ENCODE peak calls at places on chromosomes 5 and 9, in five cellular contexts. One of them, this sample, is unnamed.

GRCh38 chr9:96116275-96117051 is 185.5 kb downstream of the HSD17B3 start:
- DNase-seq in H1: no peak
- DNase-seq in H9: no peak
- DNase-seq in mesenchymal stem cell: no peak
- DNase-seq in neuronal stem cell: no peak
- DNase-seq in this sample: no peak

GRCh38 chr5:119268387-119269060 is 87.3 kb upstream of the TNFAIP8 start:
- DNase-seq in neuronal stem cell: peak
- DNase-seq in mesenchymal stem cell: peak
- DNase-seq in H1: peak
- DNase-seq in H9: peak
- DNase-seq in this sample: peak

GRCh38 chr5:180394031-180394636 is 41.0 kb upstream of the GFPT2 start:
- DNase-seq in H1: no peak
- DNase-seq in mesenchymal stem cell: no peak
- DNase-seq in H9: peak
- DNase-seq in neuronal stem cell: no peak
- DNase-seq in this sample: no peak

GRCh38 chr5:131109540-131110255 is 55.4 kb downstream of the HINT1 start:
- DNase-seq in neuronal stem cell: peak
- DNase-seq in H9: no peak
- DNase-seq in mesenchymal stem cell: peak
- DNase-seq in H1: no peak
- DNase-seq in this sample: peak

GRCh38 chr5:36491860-36492259 is 114.5 kb upstream of the SLC1A3 start:
- DNase-seq in H1: no peak
- DNase-seq in mesenchymal stem cell: no peak
- DNase-seq in neuronal stem cell: no peak
- DNase-seq in H9: no peak
- DNase-seq in this sample: no peak

GRCh38 chr5:102796014-102796413 is 40.9 kb downstream of the PAM start:
- DNase-seq in mesenchymal stem cell: no peak
- DNase-seq in H1: no peak
- DNase-seq in neuronal stem cell: no peak
- DNase-seq in H9: no peak
- DNase-seq in this sample: no peak

GRCh38 chr5:161544350-161544765 is 2.2 kb downstream of the GABRB2 start:
- DNase-seq in neuronal stem cell: peak
- DNase-seq in H1: peak
- DNase-seq in H9: peak
- DNase-seq in mesenchymal stem cell: peak
- DNase-seq in this sample: peak

GRCh38 chr9:134061688-134062371 is 6.0 kb downstream of the BRD3 start:
- DNase-seq in neuronal stem cell: no peak
- DNase-seq in mesenchymal stem cell: no peak
- DNase-seq in H1: peak
- DNase-seq in H9: peak
- DNase-seq in this sample: no peak

GRCh38 chr9:92735907-92736600 is 28.6 kb downstream of the BICD2 start:
- DNase-seq in mesenchymal stem cell: no peak
- DNase-seq in H1: no peak
- DNase-seq in neuronal stem cell: no peak
- DNase-seq in H9: no peak
- DNase-seq in this sample: no peak

GRCh38 chr9:91802391-91802790 is 147.6 kb downstream of the ROR2 start:
- DNase-seq in mesenchymal stem cell: no peak
- DNase-seq in H9: no peak
- DNase-seq in H1: no peak
- DNase-seq in neuronal stem cell: no peak
- DNase-seq in this sample: peak

GRCh38 chr5:141604318-141604717 is 14.5 kb downstream of the DIAPH1 start:
- DNase-seq in H9: peak
- DNase-seq in mesenchymal stem cell: peak
- DNase-seq in H1: no peak
- DNase-seq in neuronal stem cell: no peak
- DNase-seq in this sample: peak

GRCh38 chr9:101512116-101512515 is 21.5 kb upstream of the RNF20 start:
- DNase-seq in H9: no peak
- DNase-seq in H1: no peak
- DNase-seq in neuronal stem cell: no peak
- DNase-seq in mesenchymal stem cell: no peak
- DNase-seq in this sample: no peak

GRCh38 chr9:136093331-136093986 is 1.6 kb downstream of the NACC2 start:
- DNase-seq in H9: no peak
- DNase-seq in H1: no peak
- DNase-seq in mesenchymal stem cell: peak
- DNase-seq in neuronal stem cell: no peak
- DNase-seq in this sample: no peak
- H4K8ac ChIP-seq in H9: no peak
- H4K8ac ChIP-seq in H1: no peak
- H4K8ac ChIP-seq in mesenchymal stem cell: no peak
- H4K8ac ChIP-seq in neuronal stem cell: no peak
- H4K8ac ChIP-seq in this sample: peak

DNA sequence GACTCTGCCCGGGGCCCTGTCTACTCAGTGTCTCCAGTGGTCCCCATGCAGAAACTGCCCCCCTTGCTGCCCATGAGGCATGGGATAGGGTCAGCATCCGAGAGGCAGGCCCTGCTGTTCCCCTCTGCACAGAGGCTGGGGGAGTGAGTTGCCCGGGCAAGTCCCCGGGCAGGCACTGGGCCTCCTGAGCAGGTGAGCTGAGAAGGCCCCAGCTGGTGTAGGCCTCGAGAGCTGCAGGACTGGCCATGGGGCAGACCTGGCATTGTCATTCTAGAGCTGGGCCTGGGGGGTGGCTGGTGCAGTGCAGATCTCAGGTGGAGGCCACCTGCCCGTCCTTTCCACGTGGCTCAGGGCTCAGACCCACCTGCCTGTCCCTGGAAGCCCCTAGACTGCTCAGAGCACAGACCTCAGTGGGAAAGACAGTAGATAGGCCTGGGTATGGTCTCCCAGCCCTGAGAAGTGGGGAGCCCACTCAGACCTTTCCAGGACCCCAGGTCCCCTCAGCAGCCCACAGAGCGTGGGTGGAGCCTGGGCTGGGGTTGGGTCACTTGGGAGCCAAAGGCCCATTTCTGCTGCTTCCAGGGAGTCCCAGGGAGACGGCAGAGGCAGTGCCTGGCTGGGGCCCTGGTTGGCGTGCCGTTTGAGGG is 4.7 kb upstream of the NOTCH1 start:
- DNase-seq in neuronal stem cell: no peak
- DNase-seq in H9: peak
- DNase-seq in mesenchymal stem cell: no peak
- DNase-seq in H1: no peak
- DNase-seq in this sample: no peak
- H4K91ac ChIP-seq in neuronal stem cell: peak
- H4K91ac ChIP-seq in H9: peak
- H4K91ac ChIP-seq in mesenchymal stem cell: peak
- H4K91ac ChIP-seq in H1: peak
- H4K91ac ChIP-seq in this sample: peak

GRCh38 chr9:129480227-129480626 is 140.7 kb downstream of the C9orf50 start:
- DNase-seq in H9: no peak
- DNase-seq in H1: no peak
- DNase-seq in neuronal stem cell: no peak
- DNase-seq in mesenchymal stem cell: peak
- DNase-seq in this sample: no peak

GRCh38 chr9:129474740-129475404 is 146.0 kb downstream of the C9orf50 start:
- DNase-seq in H1: no peak
- DNase-seq in H9: no peak
- DNase-seq in neuronal stem cell: no peak
- DNase-seq in mesenchymal stem cell: no peak
- DNase-seq in this sample: no peak

GRCh38 chr9:129478461-129478860 is 142.4 kb downstream of the C9orf50 start:
- DNase-seq in H9: no peak
- DNase-seq in neuronal stem cell: no peak
- DNase-seq in H1: no peak
- DNase-seq in mesenchymal stem cell: no peak
- DNase-seq in this sample: no peak

GRCh38 chr9:129479217-129480011 is 141.5 kb downstream of the C9orf50 start:
- DNase-seq in mesenchymal stem cell: no peak
- DNase-seq in neuronal stem cell: no peak
- DNase-seq in H9: no peak
- DNase-seq in H1: no peak
- DNase-seq in this sample: no peak

GRCh38 chr9:129476821-129477611 is 143.9 kb downstream of the C9orf50 start:
- DNase-seq in H9: no peak
- DNase-seq in H1: no peak
- DNase-seq in mesenchymal stem cell: peak
- DNase-seq in neuronal stem cell: no peak
- DNase-seq in this sample: peak
- H4K8ac ChIP-seq in H9: no peak
- H4K8ac ChIP-seq in H1: no peak
- H4K8ac ChIP-seq in mesenchymal stem cell: peak
- H4K8ac ChIP-seq in neuronal stem cell: no peak
- H4K8ac ChIP-seq in this sample: no peak

DNA sequence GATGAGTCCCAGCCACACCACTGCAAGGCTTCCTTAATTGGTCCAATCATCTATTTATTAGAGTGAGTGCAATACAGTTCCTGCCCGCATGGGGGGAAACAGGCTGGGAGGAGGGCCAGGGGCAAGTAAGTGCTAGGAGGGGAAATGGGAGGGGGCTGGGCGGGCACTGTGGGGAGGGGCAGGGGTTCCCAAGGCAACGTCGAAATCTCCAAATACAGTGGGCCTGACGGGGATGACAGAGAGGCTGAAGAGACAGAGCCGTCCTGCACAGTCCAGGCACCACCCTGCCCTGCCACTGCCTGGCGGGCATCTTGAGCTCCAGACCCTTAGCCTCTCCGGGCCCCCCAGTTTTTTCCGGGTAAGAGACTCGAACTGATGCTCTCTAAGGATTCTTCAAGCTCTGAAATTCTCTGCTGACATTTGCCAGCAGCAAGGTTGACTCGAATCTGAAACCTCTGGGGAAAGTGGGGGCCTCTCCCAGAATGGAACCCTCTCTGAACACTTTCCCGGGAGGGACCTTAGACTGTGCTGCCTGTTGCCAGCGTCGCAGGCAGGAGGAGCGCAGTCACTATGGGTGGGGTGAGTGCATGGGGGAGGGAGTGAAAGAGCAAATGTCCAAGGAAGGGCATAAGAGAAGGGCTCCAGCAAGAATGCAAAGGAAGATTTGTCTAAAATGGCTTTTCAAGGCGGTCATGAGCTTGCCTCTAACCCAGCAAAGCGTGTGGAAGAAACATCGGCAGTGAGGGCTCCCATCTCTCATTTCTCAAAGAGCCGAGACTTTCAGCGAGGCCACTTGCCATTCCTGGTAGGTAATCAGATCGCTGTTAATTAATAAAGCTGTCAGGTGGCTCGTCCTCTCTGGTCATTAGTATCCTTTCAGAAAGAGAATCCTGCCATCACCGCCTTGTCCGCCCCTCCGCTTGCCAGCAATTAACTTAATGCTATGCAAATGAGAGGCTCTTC is 98.9 kb downstream of the GTF3C4 start:
- DNase-seq in mesenchymal stem cell: peak
- DNase-seq in H9: peak
- DNase-seq in H1: peak
- DNase-seq in neuronal stem cell: peak
- DNase-seq in this sample: peak
- H4K91ac ChIP-seq in mesenchymal stem cell: peak
- H4K91ac ChIP-seq in H9: no peak
- H4K91ac ChIP-seq in H1: no peak
- H4K91ac ChIP-seq in neuronal stem cell: no peak
- H4K91ac ChIP-seq in this sample: peak

GRCh38 chr5:170746081-170746951 is 37.2 kb upstream of the GABRP start:
- DNase-seq in mesenchymal stem cell: no peak
- DNase-seq in neuronal stem cell: no peak
- DNase-seq in H9: peak
- DNase-seq in H1: peak
- DNase-seq in this sample: no peak
- H4K8ac ChIP-seq in mesenchymal stem cell: no peak
- H4K8ac ChIP-seq in neuronal stem cell: no peak
- H4K8ac ChIP-seq in H9: no peak
- H4K8ac ChIP-seq in H1: peak
- H4K8ac ChIP-seq in this sample: no peak

GRCh38 chr5:178670486-178670885 is 43.6 kb upstream of the CLK4 start:
- DNase-seq in H9: no peak
- DNase-seq in neuronal stem cell: no peak
- DNase-seq in mesenchymal stem cell: no peak
- DNase-seq in H1: no peak
- DNase-seq in this sample: no peak

GRCh38 chr5:178673801-178674200 is 47.0 kb upstream of the CLK4 start:
- DNase-seq in H9: no peak
- DNase-seq in neuronal stem cell: no peak
- DNase-seq in H1: no peak
- DNase-seq in mesenchymal stem cell: no peak
- DNase-seq in this sample: no peak

GRCh38 chr5:178672635-178673034 is 45.8 kb upstream of the CLK4 start:
- DNase-seq in mesenchymal stem cell: no peak
- DNase-seq in H9: no peak
- DNase-seq in neuronal stem cell: no peak
- DNase-seq in H1: no peak
- DNase-seq in this sample: no peak

GRCh38 chr5:178674334-178674733 is 47.5 kb upstream of the CLK4 start:
- DNase-seq in H1: no peak
- DNase-seq in neuronal stem cell: no peak
- DNase-seq in mesenchymal stem cell: no peak
- DNase-seq in H9: no peak
- DNase-seq in this sample: no peak

DNA sequence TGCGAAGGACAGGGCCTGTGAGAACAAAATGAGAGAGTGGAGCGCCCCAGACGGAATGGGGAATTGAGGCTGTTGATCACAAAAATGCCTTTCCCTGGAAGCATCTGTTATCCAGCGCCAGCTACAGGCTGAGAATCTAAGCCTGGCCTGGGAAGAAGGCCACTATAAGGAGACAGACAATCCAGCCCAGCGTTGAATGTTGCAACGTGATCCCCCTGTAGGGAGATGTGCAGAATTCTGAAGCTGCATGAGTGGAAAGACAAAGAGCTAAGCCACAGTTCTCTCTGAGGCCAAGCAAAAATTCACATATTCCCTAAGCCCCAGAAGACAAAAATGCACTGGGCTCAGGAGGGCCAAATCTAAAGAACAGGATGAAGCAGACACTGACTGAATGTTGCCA is 44.9 kb upstream of the CLK4 start:
- DNase-seq in mesenchymal stem cell: no peak
- DNase-seq in neuronal stem cell: no peak
- DNase-seq in H9: no peak
- DNase-seq in H1: no peak
- DNase-seq in this sample: no peak
- H4K91ac ChIP-seq in mesenchymal stem cell: no peak
- H4K91ac ChIP-seq in neuronal stem cell: no peak
- H4K91ac ChIP-seq in H9: no peak
- H4K91ac ChIP-seq in H1: no peak
- H4K91ac ChIP-seq in this sample: no peak

GRCh38 chr5:74312746-74313145 is 327.8 kb downstream of the ENC1 start:
- DNase-seq in H1: no peak
- DNase-seq in neuronal stem cell: no peak
- DNase-seq in H9: no peak
- DNase-seq in mesenchymal stem cell: no peak
- DNase-seq in this sample: peak

GRCh38 chr5:74314906-74315305 is 325.6 kb downstream of the ENC1 start:
- DNase-seq in mesenchymal stem cell: no peak
- DNase-seq in H9: no peak
- DNase-seq in H1: no peak
- DNase-seq in neuronal stem cell: no peak
- DNase-seq in this sample: no peak

GRCh38 chr5:74316064-74316586 is 324.4 kb downstream of the ENC1 start:
- DNase-seq in H9: peak
- DNase-seq in H1: no peak
- DNase-seq in neuronal stem cell: no peak
- DNase-seq in mesenchymal stem cell: peak
- DNase-seq in this sample: peak

GRCh38 chr5:74311961-74312360 is 328.6 kb downstream of the ENC1 start:
- DNase-seq in H1: no peak
- DNase-seq in H9: no peak
- DNase-seq in mesenchymal stem cell: no peak
- DNase-seq in neuronal stem cell: no peak
- DNase-seq in this sample: no peak

GRCh38 chr5:74313896-74314295 is 326.6 kb downstream of the ENC1 start:
- DNase-seq in neuronal stem cell: no peak
- DNase-seq in H1: no peak
- DNase-seq in mesenchymal stem cell: no peak
- DNase-seq in H9: no peak
- DNase-seq in this sample: no peak
- H4K8ac ChIP-seq in neuronal stem cell: no peak
- H4K8ac ChIP-seq in H1: no peak
- H4K8ac ChIP-seq in mesenchymal stem cell: no peak
- H4K8ac ChIP-seq in H9: no peak
- H4K8ac ChIP-seq in this sample: no peak

This sample was measured in IMR-90.